ENCODE peak calls at places on chromosomes 6 and 20, in five cellular contexts. B is mesenchymal stem cell; P is psoas muscle; W is tibial artery; Q is CD8-positive, alpha-beta memory T cell. T is an unnamed sample.
A peak's percentile ranks its signal among the peaks of the same experiment; 100 is the strongest.

GRCh38 chr20:32138921-32139320 is 29.4 kb downstream of the TM9SF4 start:
- DNase-seq in B (no peak), P (no peak), W (no peak), Q (no peak), T (no peak)

GRCh38 chr20:57838670-57839142 is 128.9 kb upstream of the PMEPA1 start:
- DNase-seq in B (no peak), P (no peak), W (no peak), Q (no peak), T (no peak)

GRCh38 chr20:37383229-37383989 is 37.5 kb downstream of the SRC start:
- DNase-seq in B (no peak), P (peak; percentile 32), W (peak; percentile 34), Q (no peak), T (no peak)

GRCh38 chr6:72873438-72873837 is 251.6 kb downstream of the KCNQ5 start:
- DNase-seq in B (no peak), P (no peak), W (no peak), Q (no peak), T (no peak)

GRCh38 chr6:39980839-39981580 is 46.7 kb upstream of the MOCS1 start:
- DNase-seq in B (peak; percentile 79), P (no peak), W (peak; percentile 45), Q (no peak), T (no peak)

GRCh38 chr20:38108438-38109024 is 56.5 kb downstream of the TGM2 start:
- DNase-seq in B (peak; percentile 87), P (no peak), W (peak; percentile 61), Q (no peak), T (peak; percentile 57)

GRCh38 chr6:119148102-119148824 is 69.8 kb upstream of the FAM184A start:
- DNase-seq in B (peak; percentile 81), P (no peak), W (peak; percentile 28), Q (no peak), T (no peak)

GRCh38 chr6:22804620-22805271 is 235.4 kb downstream of the HDGFL1 start:
- DNase-seq in B (peak; percentile 56), P (no peak), W (no peak), Q (no peak), T (no peak)

GRCh38 chr20:63945031-63945658 is 11.1 kb downstream of the UCKL1 start:
- DNase-seq in B (no peak), P (no peak), W (no peak), Q (no peak), T (no peak)

GRCh38 chr6:26330835-26331808 is 33.9 kb upstream of the BTN3A2 start:
- DNase-seq in B (peak; percentile 41), P (no peak), W (no peak), Q (no peak), T (no peak)

GRCh38 chr6:24257282-24257681 is 100.6 kb downstream of the DCDC2 start:
- DNase-seq in B (no peak), P (no peak), W (no peak), Q (no peak), T (no peak)

GRCh38 chr6:129543981-129544380 is 166.0 kb downstream of the ARHGAP18 start:
- DNase-seq in B (no peak), P (no peak), W (no peak), Q (no peak), T (no peak)

GRCh38 chr20:62571667-62572344 is 70.5 kb upstream of the SLCO4A1 start:
- DNase-seq in B (no peak), P (peak; percentile 72), W (no peak), Q (no peak), T (peak; percentile 48)

GRCh38 chr6:34236423-34237315 is at the start of gene HMGA1:
- DNase-seq in B (peak; percentile 91), P (peak; percentile 95), W (peak; percentile 80), Q (peak; percentile 88), T (peak; percentile 92)

GRCh38 chr20:21719592-21720214 is 14.2 kb downstream of the PAX1 start:
- DNase-seq in B (peak; percentile 44), P (no peak), W (peak; percentile 67), Q (no peak), T (peak; percentile 27)

GRCh38 chr6:6610031-6610591 is 21.6 kb downstream of the LY86 start:
- DNase-seq in B (no peak), P (no peak), W (no peak), Q (peak; percentile 13), T (no peak)

GRCh38 chr6:79694156-79694555 is 63.0 kb downstream of the SH3BGRL2 start:
- DNase-seq in B (no peak), P (no peak), W (no peak), Q (no peak), T (no peak)

GRCh38 chr6:10237284-10238043 is 177.4 kb downstream of the TFAP2A start:
- DNase-seq in B (no peak), P (no peak), W (no peak), Q (no peak), T (no peak)

GRCh38 chr6:135451617-135452190 is 45.8 kb downstream of the AHI1 start:
- DNase-seq in B (peak; percentile 56), P (no peak), W (no peak), Q (no peak), T (no peak)

GRCh38 chr6:127092486-127092885 is 26.0 kb upstream of the RSPO3 start:
- DNase-seq in B (no peak), P (no peak), W (no peak), Q (no peak), T (no peak)

GRCh38 chr6:169620171-169621125 is 81.4 kb downstream of the WDR27 start:
- DNase-seq in B (peak; percentile 78), P (no peak), W (no peak), Q (no peak), T (no peak)

GRCh38 chr6:81806793-81807565 is 54.5 kb upstream of the TENT5A start:
- DNase-seq in B (no peak), P (no peak), W (no peak), Q (no peak), T (no peak)

GRCh38 chr6:121319112-121319553 is 15.1 kb downstream of the TBC1D32 start:
- DNase-seq in B (peak; percentile 52), P (no peak), W (no peak), Q (no peak), T (no peak)

GRCh38 chr6:114249522-114249921 is 93.3 kb downstream of the HS3ST5 start:
- DNase-seq in B (no peak), P (no peak), W (no peak), Q (no peak), T (no peak)

GRCh38 chr6:43172127-43173007 is 1.3 kb downstream of the SRF start:
- DNase-seq in B (peak; percentile 43), P (peak; percentile 72), W (peak; percentile 46), Q (peak; percentile 37), T (peak; percentile 41)

GRCh38 chr6:169194737-169195136 is 58.9 kb downstream of the THBS2 start:
- DNase-seq in B (no peak), P (no peak), W (no peak), Q (no peak), T (no peak)

GRCh38 chr6:139588076-139588639 is 213.7 kb upstream of the CITED2 start:
- DNase-seq in B (peak; percentile 75), P (no peak), W (no peak), Q (no peak), T (peak; percentile 53)

GRCh38 chr6:33772902-33773472 is 15.9 kb downstream of the LEMD2 start:
- DNase-seq in B (no peak), P (no peak), W (no peak), Q (no peak), T (no peak)

GRCh38 chr6:23587582-23587981 is 538.4 kb upstream of the NRSN1 start:
- DNase-seq in B (no peak), P (no peak), W (no peak), Q (no peak), T (no peak)

GRCh38 chr6:41535766-41536165 is 10.4 kb upstream of the FOXP4 start:
- DNase-seq in B (no peak), P (no peak), W (no peak), Q (no peak), T (no peak)

GRCh38 chr6:97726378-97726777 is 443.4 kb upstream of the MMS22L start:
- DNase-seq in B (no peak), P (no peak), W (no peak), Q (no peak), T (no peak)

GRCh38 chr6:166222631-166223030 is 55.0 kb upstream of the TBXT start:
- DNase-seq in B (no peak), P (no peak), W (no peak), Q (no peak), T (no peak)

GRCh38 chr6:141421378-141421777 is 711.3 kb upstream of the GJE1 start:
- DNase-seq in B (peak; percentile 65), P (no peak), W (no peak), Q (no peak), T (peak; percentile 32)

GRCh38 chr6:35663001-35663400 is 25.7 kb downstream of the FKBP5 start:
- DNase-seq in B (peak; percentile 61), P (peak; percentile 45), W (no peak), Q (no peak), T (peak; percentile 65)

DNA sequence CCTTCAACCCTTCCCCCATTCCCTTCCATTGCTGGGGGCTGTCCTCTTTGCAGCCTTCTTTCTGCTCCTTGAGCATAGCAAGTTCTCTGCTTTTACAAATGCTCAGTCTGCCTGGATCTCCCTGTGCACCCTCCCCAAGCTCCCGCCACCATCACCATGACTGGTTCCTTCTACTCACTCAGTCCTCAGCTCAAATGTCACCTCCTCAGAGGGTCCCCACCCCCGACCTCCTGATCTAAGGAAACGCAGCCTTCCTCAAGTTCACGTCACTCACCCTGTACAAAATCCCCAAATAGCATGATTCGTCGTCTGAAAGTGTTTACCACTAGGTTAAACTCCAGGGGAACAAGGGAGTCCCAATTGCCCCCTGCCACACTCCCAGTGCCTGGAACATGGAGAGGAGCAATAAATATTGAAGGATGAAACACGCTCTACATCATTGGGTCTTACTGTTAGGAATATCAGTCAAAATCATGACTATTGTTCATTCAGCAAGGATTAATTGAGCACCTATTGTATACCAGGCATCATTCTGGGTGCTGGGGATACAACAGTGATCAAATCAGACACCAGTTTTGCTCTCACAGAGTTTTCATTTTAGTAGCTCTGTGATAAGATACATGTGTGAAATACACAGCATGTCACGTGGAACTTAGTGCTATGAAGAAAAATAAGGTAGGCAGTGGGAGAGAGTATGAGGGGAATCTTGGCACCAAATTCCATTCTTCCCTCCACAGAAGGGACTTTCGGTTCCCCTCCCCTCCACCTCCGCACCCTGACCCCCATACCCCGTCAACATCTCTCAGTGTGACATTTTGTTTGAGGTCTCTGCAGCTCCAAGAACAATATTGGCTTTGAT is 15.6 kb downstream of the TP53RK start:
- DNase-seq in B (no peak), P (no peak), W (no peak), Q (no peak), T (no peak)
- H3K27ac ChIP-seq in B (no peak overlapping the region), P (no peak overlapping the region), W (no peak overlapping the region), Q (no peak overlapping the region), T (no peak overlapping the region)

GRCh38 chr20:45098096-45098773 is 2.7 kb downstream of the KCNS1 start:
- DNase-seq in B (no peak), P (no peak), W (no peak), Q (no peak), T (no peak)
- H3K4me3 ChIP-seq in B (no peak overlapping the region), P (peak overlapping the region; percentile 32), W (peak overlapping the region; percentile 20), Q (no peak overlapping the region), T (no peak overlapping the region)

DNA sequence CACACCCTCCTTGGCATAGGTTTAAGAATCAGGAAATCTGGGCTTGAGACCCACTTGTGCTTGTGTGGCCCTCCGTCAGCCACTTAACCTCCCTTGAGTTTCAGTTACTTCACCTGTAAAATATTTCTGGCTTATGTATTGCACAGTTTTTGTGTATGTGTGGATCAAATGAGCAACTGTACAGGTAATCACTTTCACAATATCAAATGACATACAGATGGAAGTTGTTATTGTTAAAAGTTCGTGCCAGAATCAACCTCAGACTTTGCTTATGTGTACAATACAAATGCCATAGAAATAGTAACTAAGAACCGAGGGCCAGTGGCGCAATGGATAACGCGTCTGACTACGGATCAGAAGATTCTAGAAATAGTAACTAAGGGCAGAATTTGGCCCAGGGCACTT is 65.6 kb upstream of the KIF13A start:
- DNase-seq in B (peak; percentile 33), P (no peak), W (peak; percentile 49), Q (no peak), T (no peak)
- H3K27ac ChIP-seq in B (no peak overlapping the region), P (no peak overlapping the region), W (peak overlapping the region; percentile 46), Q (no peak overlapping the region), T (no peak overlapping the region)

GRCh38 chr6:95802978-95803377 is 212.8 kb upstream of the FUT9 start:
- DNase-seq in B (no peak), P (no peak), W (no peak), Q (no peak), T (no peak)
- H3K4me3 ChIP-seq in B (no peak overlapping the region), P (no peak overlapping the region), W (no peak overlapping the region), Q (no peak overlapping the region), T (no peak overlapping the region)

T was measured in gastrocnemius medialis.